ENCODE peak calls at places on chromosomes 5 and 9, in seven cellular contexts. Y is H9, O is mesendoderm, C is H1, J is mesenchymal stem cell, A is neuronal stem cell, M is trophoblast cell. X is an unnamed sample.
A peak's percentile ranks its signal among the peaks of the same experiment; 100 is the strongest.

GRCh38 chr9:34267660-34268059 is 61.4 kb downstream of the KIF24 start:
- DNase-seq in Y (no peak), O (no peak), C (no peak), J (no peak), A (no peak), M (no peak), X (no peak)

GRCh38 chr5:107502711-107503110 is 168.0 kb downstream of the EFNA5 start:
- DNase-seq in Y (no peak), O (peak; percentile 38), C (no peak), J (no peak), A (no peak), M (no peak), X (no peak)

GRCh38 chr5:149611327-149611726 is 30.0 kb downstream of the ARHGEF37 start:
- DNase-seq in Y (no peak), O (no peak), C (no peak), J (peak; percentile 79), A (no peak), M (no peak), X (peak; percentile 94)

GRCh38 chr5:123181394-123181801 is 92.4 kb downstream of the PRDM6 start:
- DNase-seq in Y (no peak), O (no peak), C (no peak), J (no peak), A (no peak), M (peak; percentile 76), X (peak; percentile 10)

GRCh38 chr9:137972988-137973470 is 95.4 kb downstream of the CACNA1B start:
- DNase-seq in Y (no peak), O (no peak), C (peak; percentile 23), J (no peak), A (no peak), M (no peak), X (no peak)

GRCh38 chr5:151168602-151169344 is 11.2 kb upstream of the ANXA6 start:
- DNase-seq in Y (peak; percentile 22), O (no peak), C (no peak), J (no peak), A (no peak), M (no peak), X (no peak)

GRCh38 chr9:114856210-114856941 is 50.5 kb upstream of the TNFSF15 start:
- DNase-seq in Y (no peak), O (no peak), C (no peak), J (peak; percentile 56), A (no peak), M (no peak), X (peak; percentile 82)

GRCh38 chr9:80061940-80062339 is 490.2 kb downstream of the TLE4 start:
- DNase-seq in Y (no peak), O (peak; percentile 89), C (no peak), J (peak; percentile 78), A (no peak), M (peak; percentile 85), X (peak; percentile 97)

GRCh38 chr5:1686066-1686802 is 113.4 kb downstream of the MRPL36 start:
- DNase-seq in Y (no peak), O (peak; percentile 13), C (peak; percentile 43), J (no peak), A (no peak), M (peak; percentile 5), X (no peak)

GRCh38 chr9:82957526-82958379 is 105.2 kb downstream of the RASEF start:
- DNase-seq in Y (no peak), O (no peak), C (no peak), J (no peak), A (no peak), M (no peak), X (no peak)

GRCh38 chr5:65062684-65063083 is 294.0 kb downstream of the CWC27 start:
- DNase-seq in Y (no peak), O (peak; percentile 58), C (no peak), J (peak; percentile 96), A (no peak), M (peak; percentile 7), X (peak; percentile 94)

GRCh38 chr5:40089269-40089668 is 590.4 kb upstream of the PTGER4 start:
- DNase-seq in Y (no peak), O (peak; percentile 61), C (no peak), J (no peak), A (peak; percentile 9), M (no peak), X (peak; percentile 1)

GRCh38 chr5:144583493-144584154 is 413.0 kb downstream of the KCTD16 start:
- DNase-seq in Y (no peak), O (no peak), C (no peak), J (no peak), A (peak; percentile 64), M (no peak), X (no peak)

GRCh38 chr5:122259995-122260394 is 52.0 kb upstream of the SNCAIP start:
- DNase-seq in Y (no peak), O (peak; percentile 9), C (no peak), J (peak; percentile 92), A (no peak), M (peak; percentile 87), X (peak; percentile 95)

GRCh38 chr5:143682788-143683419 is 129.1 kb upstream of the HMHB1 start:
- DNase-seq in Y (no peak), O (no peak), C (no peak), J (no peak), A (no peak), M (no peak), X (peak; percentile 37)

GRCh38 chr9:33272061-33272460 is 7.2 kb downstream of the CHMP5 start:
- DNase-seq in Y (no peak), O (no peak), C (no peak), J (no peak), A (no peak), M (no peak), X (no peak)

GRCh38 chr9:114574438-114574837 is 13.1 kb upstream of the ATP6V1G1 start:
- DNase-seq in Y (no peak), O (no peak), C (no peak), J (peak; percentile 41), A (no peak), M (no peak), X (peak; percentile 11)

GRCh38 chr5:143968071-143968878 is 156.3 kb downstream of the HMHB1 start:
- DNase-seq in Y (no peak), O (peak; percentile 76), C (no peak), J (peak; percentile 64), A (peak; percentile 23), M (peak; percentile 19), X (peak; percentile 78)

GRCh38 chr5:143760137-143760505 is 51.8 kb upstream of the HMHB1 start:
- DNase-seq in Y (no peak), O (no peak), C (no peak), J (no peak), A (no peak), M (no peak), X (no peak)

GRCh38 chr5:100827481-100827889 is 75.6 kb downstream of the ST8SIA4 start:
- DNase-seq in Y (no peak), O (no peak), C (no peak), J (peak; percentile 25), A (no peak), M (peak; percentile 48), X (no peak)

GRCh38 chr9:127903557-127904475 is 4.4 kb upstream of the ST6GALNAC6 start:
- DNase-seq in Y (peak; percentile 92), O (peak; percentile 90), C (peak; percentile 80), J (peak; percentile 51), A (no peak), M (no peak), X (no peak)

DNA sequence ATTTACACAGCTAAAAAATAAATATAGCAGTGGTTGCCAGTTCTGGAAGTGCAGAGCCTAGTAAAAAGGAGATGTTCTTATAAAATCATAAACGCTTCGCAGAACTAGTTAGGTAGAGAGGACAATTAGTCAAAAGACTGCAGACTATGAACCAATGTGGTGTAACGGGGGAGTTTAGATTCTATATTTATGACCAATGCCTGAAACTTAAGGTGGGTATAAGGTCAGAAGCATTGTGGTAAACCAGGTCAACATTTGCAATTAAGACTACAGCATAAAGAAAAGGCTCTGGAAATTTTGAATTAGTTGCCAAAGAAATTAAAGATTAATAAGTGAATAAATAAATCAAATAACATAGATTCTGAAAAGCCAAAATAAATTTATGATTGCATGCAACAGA is 370.4 kb downstream of the PRDM9 start:
- DNase-seq in Y (no peak), O (no peak), C (no peak), J (no peak), A (no peak), M (no peak), X (no peak)
- H3K79me1 ChIP-seq in Y (no peaks in the 10 kb centered on the region), O (no peaks in the 10 kb centered on the region), C (no peaks in the 10 kb centered on the region), J (no peaks in the 10 kb centered on the region), A (no peaks in the 10 kb centered on the region), M (no peaks in the 10 kb centered on the region), X (no peaks in the 10 kb centered on the region)

GRCh38 chr9:122274055-122274454 is 9.4 kb downstream of the MRRF start:
- DNase-seq in Y (no peak), O (no peak), C (no peak), J (no peak), A (no peak), M (no peak), X (no peak)

GRCh38 chr9:122265265-122265900 is 701 bp downstream of the MRRF start:
- DNase-seq in Y (peak; percentile 28), O (peak; percentile 75), C (no peak), J (peak; percentile 63), A (no peak), M (peak; percentile 40), X (peak; percentile 6)

GRCh38 chr9:122264360-122265264 is at the start of the genes MRRF and RBM18:
- DNase-seq in Y (peak; percentile 94), O (peak; percentile 95), C (peak; percentile 97), J (peak; percentile 95), A (peak; percentile 91), M (peak; percentile 89), X (peak; percentile 91)

GRCh38 chr9:122263699-122264349 is 816 bp downstream of the RBM18 start:
- DNase-seq in Y (no peak), O (no peak), C (no peak), J (peak; percentile 52), A (no peak), M (no peak), X (peak; percentile 13)

GRCh38 chr9:122268041-122268814 is 3.5 kb downstream of the MRRF start:
- DNase-seq in Y (no peak), O (no peak), C (no peak), J (no peak), A (no peak), M (no peak), X (no peak)
- H3K79me1 ChIP-seq in Y (peaks cover 4% of the 10 kb centered on the region), O (peaks cover 8% of the 10 kb centered on the region), C (peaks cover under 1% of the 10 kb centered on the region), J (peaks cover 19% of the 10 kb centered on the region), A (peaks cover 2% of the 10 kb centered on the region), M (peaks cover 10% of the 10 kb centered on the region), X (peaks cover 49% of the 10 kb centered on the region)

DNA sequence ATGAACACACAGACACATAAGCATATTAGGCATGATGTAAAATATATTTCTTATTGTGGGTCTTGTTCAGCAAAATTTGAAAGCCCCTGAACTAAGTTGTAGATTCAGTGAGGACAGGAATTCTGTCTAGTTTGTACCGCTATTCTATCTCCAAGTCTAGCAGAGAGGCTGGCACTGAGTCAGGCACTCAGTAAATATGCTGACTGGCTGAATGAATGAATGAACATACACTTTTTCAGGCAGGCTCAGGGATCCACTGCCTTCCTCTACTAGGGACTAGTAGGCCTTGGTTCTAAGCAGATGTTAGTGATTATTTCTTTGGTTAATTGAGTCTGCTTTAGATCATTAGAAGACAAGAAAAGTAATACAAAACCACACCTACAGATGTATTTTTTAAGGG is 157.5 kb downstream of the ZSWIM6 start:
- DNase-seq in Y (no peak), O (no peak), C (no peak), J (no peak), A (no peak), M (no peak), X (no peak)
- H3K79me1 ChIP-seq in Y (no peaks in the 10 kb centered on the region), O (peaks cover 4% of the 10 kb centered on the region), C (no peaks in the 10 kb centered on the region), J (peaks cover 18% of the 10 kb centered on the region), A (no peaks in the 10 kb centered on the region), M (no peaks in the 10 kb centered on the region), X (peaks cover 62% of the 10 kb centered on the region)

DNA sequence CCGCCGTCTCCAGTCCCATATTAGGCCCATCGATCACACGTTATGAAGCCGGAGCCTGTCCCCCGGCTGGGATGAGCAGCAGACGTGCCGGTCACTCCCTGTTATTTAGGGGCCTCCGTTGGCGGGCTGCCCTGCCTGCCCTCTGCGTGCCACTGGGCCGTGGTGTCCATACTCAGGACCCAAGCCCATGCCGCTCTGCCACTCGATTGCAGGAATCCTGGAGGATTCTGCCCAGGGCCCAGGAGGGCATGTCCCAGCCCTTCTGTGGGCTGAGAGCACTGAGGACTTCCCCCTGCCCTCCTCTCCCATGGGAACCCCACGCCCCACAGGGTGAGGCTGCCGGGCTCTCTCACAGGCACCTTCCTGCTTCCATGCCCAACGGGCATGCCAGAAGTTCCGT is 19.6 kb upstream of the LAMC3 start:
- DNase-seq in Y (no peak), O (no peak), C (no peak), J (no peak), A (no peak), M (no peak), X (no peak)
- H3K79me1 ChIP-seq in Y (no peaks in the 10 kb centered on the region), O (no peaks in the 10 kb centered on the region), C (no peaks in the 10 kb centered on the region), J (no peaks in the 10 kb centered on the region), A (peaks cover 3% of the 10 kb centered on the region), M (no peaks in the 10 kb centered on the region), X (no peaks in the 10 kb centered on the region)

X was measured in IMR-90.